ENCODE peak calls at places on chromosomes 2 and 18, in nine cellular contexts. O is PC-3; D is GM23248; Z is A549; F is skeletal muscle cell; U is Panc1; A is CD4-positive, CD25-positive, alpha-beta regulatory T cell; M is AG09309; B is tibial artery. H is an unnamed sample.

GRCh38 chr18:48719988-48720654 is 181.3 kb downstream of the CTIF start:
- DNase-seq in D (peak; percentile 65), U (no peak), M (no peak), A (no peak), O (no peak), B (no peak), Z (no peak), F (no peak), H (peak; percentile 17)

GRCh38 chr2:30346475-30347169 is 100.4 kb upstream of the LCLAT1 start:
- DNase-seq in F (no peak), Z (no peak), M (no peak), O (no peak), U (no peak), B (peak; percentile 92), A (no peak), D (peak; percentile 41), H (no peak)

GRCh38 chr18:58581265-58581664 is 47.6 kb downstream of the ALPK2 start:
- DNase-seq in U (no peak), D (peak; percentile 98), F (peak; percentile 69), M (peak; percentile 87), O (peak; percentile 85), B (no peak), Z (peak; percentile 31), A (no peak), H (no peak)

GRCh38 chr2:82330104-82330503 is 2025.6 kb upstream of the LRRTM1 start:
- DNase-seq in A (no peak), M (no peak), O (no peak), Z (no peak), B (no peak), U (no peak), D (no peak), F (no peak), H (no peak)

GRCh38 chr2:2422621-2423020 is 91.5 kb upstream of the MYT1L start:
- DNase-seq in A (no peak), O (no peak), F (no peak), Z (no peak), B (no peak), M (no peak), U (no peak), D (no peak), H (no peak)

GRCh38 chr2:222813177-222813843 is 47.5 kb upstream of the ACSL3 start:
- DNase-seq in A (no peak), M (no peak), Z (no peak), U (no peak), B (no peak), D (peak; percentile 49), O (peak; percentile 76), F (no peak), H (no peak)

GRCh38 chr18:53795061-53795460 is 429.4 kb downstream of the MBD2 start:
- DNase-seq in F (peak; percentile 37), M (no peak), A (no peak), O (no peak), B (no peak), D (peak; percentile 3), U (no peak), Z (no peak), H (no peak)

GRCh38 chr2:223460774-223461211 is 141.4 kb downstream of the SCG2 start:
- DNase-seq in O (peak; percentile 72), A (no peak), D (peak; percentile 80), B (no peak), F (peak; percentile 45), U (no peak), M (no peak), Z (peak; percentile 3), H (peak; percentile 16)

GRCh38 chr2:72989770-72990556 is 72.6 kb downstream of the EMX1 start:
- DNase-seq in F (no peak), M (no peak), B (peak; percentile 69), A (no peak), U (no peak), O (no peak), D (no peak), Z (no peak), H (no peak)

GRCh38 chr2:168139791-168140190 is 107.6 kb downstream of the STK39 start:
- DNase-seq in Z (no peak), A (no peak), F (no peak), M (no peak), D (no peak), O (no peak), U (no peak), B (no peak), H (no peak)

GRCh38 chr2:241665731-241666440 is 20.7 kb downstream of the DTYMK start:
- DNase-seq in M (no peak), A (no peak), Z (no peak), O (no peak), D (peak; percentile 14), U (no peak), F (no peak), B (no peak), H (no peak)

GRCh38 chr2:21270658-21271057 is 146.9 kb downstream of the TDRD15 start:
- DNase-seq in D (no peak), F (no peak), B (no peak), M (no peak), Z (no peak), A (no peak), O (no peak), U (no peak), H (no peak)

GRCh38 chr2:140454717-140455116 is 1674.5 kb upstream of the NXPH2 start:
- DNase-seq in O (peak; percentile 78), M (peak; percentile 11), A (no peak), B (no peak), D (peak; percentile 88), Z (peak; percentile 5), U (peak; percentile 48), F (peak; percentile 49), H (peak; percentile 10)

GRCh38 chr2:127218843-127219715 is 1.0 kb downstream of the CYP27C1 start:
- DNase-seq in U (no peak), O (no peak), M (no peak), A (no peak), F (no peak), B (no peak), Z (peak; percentile 31), D (peak; percentile 67), H (no peak)

GRCh38 chr2:62202019-62202722 is 6.3 kb downstream of the B3GNT2 start:
- DNase-seq in O (no peak), Z (no peak), M (no peak), B (no peak), D (no peak), A (no peak), U (no peak), F (no peak), H (no peak)
- H3K4me3 ChIP-seq in O (no peak overlapping the region), Z (no peak overlapping the region), M (no peak overlapping the region), B (no peak overlapping the region), D (no peak overlapping the region), A (peak overlapping the region; percentile 90), U (no peak overlapping the region), F (no peak overlapping the region), H (no peak overlapping the region)

DNA sequence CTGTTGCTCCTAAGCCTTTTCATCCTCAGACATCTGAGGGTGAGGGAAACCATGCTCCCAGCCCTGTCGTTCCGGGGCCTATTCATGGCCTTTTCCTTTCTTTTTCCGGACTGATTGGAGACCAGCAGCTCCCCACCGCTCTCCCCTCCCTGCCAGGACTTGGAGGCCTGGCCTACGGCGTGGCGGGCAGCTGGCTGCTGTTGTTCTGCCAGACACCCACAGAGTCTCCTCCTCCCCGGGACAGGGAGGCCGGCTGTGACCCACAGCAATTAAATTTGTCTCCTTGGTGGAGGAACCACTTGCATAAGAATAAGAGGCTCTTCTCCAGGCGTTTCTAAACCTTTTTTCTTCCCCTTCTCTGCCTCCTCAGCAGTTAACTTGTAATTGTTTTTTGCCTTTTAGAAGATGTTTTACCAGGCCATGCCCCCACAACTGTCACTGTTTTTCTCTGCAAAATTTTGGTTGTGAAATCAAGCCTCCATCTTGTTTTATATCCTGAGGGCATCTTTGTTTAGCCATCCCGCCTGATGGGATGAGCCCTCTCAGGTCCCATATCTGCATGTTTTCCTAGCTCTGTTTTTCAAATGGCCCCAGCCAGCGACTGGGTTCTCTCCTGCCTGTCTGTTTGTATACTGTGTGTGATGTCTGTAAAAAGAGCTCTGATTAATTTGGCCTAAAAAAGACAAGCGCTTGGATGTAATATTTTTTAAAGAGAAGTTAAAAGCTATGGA is 1060.0 kb upstream of the DDX18 start:
- DNase-seq in F (no peak), O (no peak), M (no peak), Z (no peak), A (no peak), D (no peak), U (no peak), B (no peak), H (no peak)
- H3K4me3 ChIP-seq in F (no peak overlapping the region), O (no peak overlapping the region), M (no peak overlapping the region), Z (no peak overlapping the region), A (no peak overlapping the region), D (no peak overlapping the region), U (no peak overlapping the region), B (no peak overlapping the region), H (no peak overlapping the region)

GRCh38 chr2:24970483-24971299 is 1.1 kb downstream of the DNAJC27 start:
- DNase-seq in D (peak; percentile 62), F (no peak), M (no peak), U (no peak), Z (no peak), O (peak; percentile 31), B (no peak), A (no peak), H (no peak)
- H3K4me3 ChIP-seq in D (peak overlapping the region; percentile 97), F (peak overlapping the region; percentile 89), M (peak overlapping the region; percentile 85), U (peak overlapping the region; percentile 88), Z (peak overlapping the region; percentile 94), O (peak overlapping the region; percentile 97), B (peak overlapping the region; percentile 77), A (peak overlapping the region; percentile 92), H (peak overlapping the region; percentile 89)

GRCh38 chr2:236164201-236164982 is 3.8 kb downstream of the GBX2 start:
- DNase-seq in B (no peak), D (peak; percentile 51), F (no peak), A (no peak), Z (no peak), O (no peak), U (no peak), M (no peak), H (no peak)
- H3K4me3 ChIP-seq in B (peak overlapping the region; percentile 32), D (peak overlapping the region; percentile 44), F (peak overlapping the region; percentile 48), A (no peak overlapping the region), Z (no peak overlapping the region), O (peak overlapping the region; percentile 91), U (peak overlapping the region; percentile 46), M (peak overlapping the region; percentile 0), H (peak overlapping the region; percentile 46)

DNA sequence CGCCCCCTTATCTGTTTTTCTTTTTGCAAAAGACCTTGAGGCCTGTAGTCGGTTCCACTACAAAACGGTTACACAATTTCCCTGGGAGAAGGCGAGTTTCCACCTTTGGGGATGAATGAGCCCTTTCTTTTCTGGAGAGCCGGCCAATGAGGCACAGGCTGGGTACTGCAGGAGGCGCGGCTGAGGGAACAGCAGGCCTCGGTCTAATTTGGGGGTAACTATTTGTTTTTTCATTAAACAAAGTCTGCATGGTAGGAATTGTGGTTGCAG is 129.2 kb downstream of the MYCN start:
- DNase-seq in F (no peak), D (no peak), B (no peak), O (no peak), M (no peak), Z (no peak), U (no peak), A (no peak), H (no peak)
- H3K4me3 ChIP-seq in F (no peak overlapping the region), D (no peak overlapping the region), B (no peak overlapping the region), O (no peak overlapping the region), M (no peak overlapping the region), Z (no peak overlapping the region), U (no peak overlapping the region), A (no peak overlapping the region), H (no peak overlapping the region)

GRCh38 chr2:216492951-216493685 is 5.5 kb upstream of the RPL37A start:
- DNase-seq in D (peak; percentile 96), O (peak; percentile 77), F (peak; percentile 80), B (no peak), A (no peak), M (peak; percentile 40), U (no peak), Z (no peak), H (peak; percentile 79)
- H3K4me3 ChIP-seq in D (peak overlapping the region; percentile 33), O (no peak overlapping the region), F (no peak overlapping the region), B (no peak overlapping the region), A (no peak overlapping the region), M (no peak overlapping the region), U (no peak overlapping the region), Z (no peak overlapping the region), H (no peak overlapping the region)